ENCODE peak calls at places on chromosomes 11 and 22, in ten cellular contexts. M is trophoblast cell; F is vagina; S is effector memory CD4-positive, alpha-beta T cell; U is dorsolateral prefrontal cortex; Y is BE2C; L is endodermal cell; O is PC-9; X is BJ; H is CD4-positive, CD25-positive, alpha-beta regulatory T cell. N is an unnamed sample.

GRCh38 chr22:24521791-24522245 is 26.7 kb downstream of the UPB1 start:
- DNase-seq in U (no peak), Y (peak; percentile 68), H (peak; percentile 68), X (no peak), O (peak; percentile 83), S (no peak), F (no peak), M (peak; percentile 63), L (peak; percentile 92), N (peak; percentile 47)

GRCh38 chr11:133825666-133826065 is 19.6 kb downstream of the SPATA19 start:
- DNase-seq in S (no peak), F (peak; percentile 52), M (no peak), O (no peak), Y (no peak), H (no peak), X (no peak), L (no peak), U (no peak), N (no peak)

GRCh38 chr11:8800498-8801110 is 110.4 kb upstream of the AKIP1 start:
- DNase-seq in H (no peak), X (no peak), S (no peak), M (no peak), Y (no peak), O (no peak), L (peak; percentile 74), F (no peak), U (no peak), N (no peak)

GRCh38 chr11:17939542-17939941 is 73.3 kb downstream of the SERGEF start:
- DNase-seq in X (no peak), O (no peak), S (no peak), Y (no peak), L (no peak), U (no peak), F (no peak), H (no peak), M (no peak), N (no peak)

GRCh38 chr11:36030707-36031365 is 87.0 kb downstream of the LDLRAD3 start:
- DNase-seq in M (peak; percentile 37), L (no peak), S (no peak), F (no peak), X (peak; percentile 45), O (no peak), H (no peak), U (no peak), Y (peak; percentile 33), N (no peak)

GRCh38 chr11:90222152-90222458 is 744 bp downstream of the CHORDC1 start:
- DNase-seq in U (no peak), O (no peak), L (no peak), H (no peak), F (no peak), S (no peak), Y (no peak), M (no peak), X (no peak), N (no peak)

GRCh38 chr11:124716596-124716995 is 23.1 kb upstream of the NRGN start:
- DNase-seq in L (no peak), M (peak; percentile 52), F (no peak), U (no peak), S (no peak), X (no peak), H (no peak), O (no peak), Y (no peak), N (no peak)

GRCh38 chr11:130523166-130523565 is 74.7 kb downstream of the ADAMTS15 start:
- DNase-seq in F (no peak), Y (no peak), L (no peak), M (no peak), S (no peak), H (no peak), O (peak; percentile 6), U (no peak), X (no peak), N (no peak)

GRCh38 chr11:78295991-78296930 is 107.5 kb downstream of the USP35 start:
- DNase-seq in L (no peak), S (no peak), O (no peak), M (peak; percentile 95), H (no peak), U (no peak), Y (no peak), X (no peak), F (no peak), N (no peak)

GRCh38 chr11:121393855-121394254 is 58.3 kb upstream of the SORL1 start:
- DNase-seq in O (no peak), H (no peak), U (no peak), M (no peak), F (no peak), L (no peak), X (no peak), S (no peak), Y (no peak), N (no peak)

DNA sequence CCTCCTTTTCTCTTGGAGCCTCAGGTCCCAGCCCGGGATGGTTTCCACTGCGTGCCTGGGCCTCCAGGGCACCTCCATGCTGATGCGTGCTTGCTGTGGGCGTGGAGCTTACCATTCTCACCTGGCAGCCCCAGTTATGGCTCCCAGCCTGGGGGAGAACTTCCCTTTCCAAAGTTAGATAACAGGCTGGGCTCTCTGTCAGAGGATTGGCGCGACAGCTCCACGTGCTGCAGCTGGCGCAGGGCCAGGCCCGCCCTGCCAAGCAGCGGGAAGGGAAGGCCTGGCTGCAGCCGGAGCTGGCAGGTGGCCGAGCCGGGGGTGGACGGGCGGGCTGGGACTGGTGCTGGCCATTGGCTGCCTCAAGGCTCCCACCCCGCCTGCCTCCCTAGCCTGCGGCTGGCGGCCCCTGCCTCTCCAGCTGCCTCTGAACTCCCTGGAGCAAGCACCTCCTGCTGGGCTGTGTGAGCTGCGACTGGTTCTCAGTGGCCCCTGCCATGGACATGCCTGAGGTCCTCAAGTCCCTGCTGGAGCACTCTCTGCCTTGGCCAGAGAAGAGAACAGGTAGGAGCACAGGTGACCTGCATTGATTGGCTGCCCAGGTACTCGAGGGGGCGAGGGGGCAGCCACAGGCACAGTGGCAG is 14.6 kb upstream of the TEF start:
- DNase-seq in U (peak; percentile 98), H (no peak), L (peak; percentile 83), X (peak; percentile 71), O (peak; percentile 85), M (peak; percentile 98), S (no peak), F (peak; percentile 96), Y (peak; percentile 99), N (peak; percentile 80)
- H3K4me3 ChIP-seq in U (peak overlapping the region; percentile 78), H (no peak overlapping the region), L (no peak overlapping the region), X (peak overlapping the region; percentile 19), O (no peak overlapping the region), M (no peak overlapping the region), S (no peak overlapping the region), F (peak overlapping the region; percentile 48), Y (peak overlapping the region; percentile 59), N (no peak overlapping the region)

GRCh38 chr22:49094151-49094550 is 733.5 kb downstream of the BRD1 start:
- DNase-seq in S (no peak), F (no peak), U (no peak), H (no peak), X (no peak), L (no peak), Y (no peak), M (no peak), O (no peak), N (no peak)
- H3K27me3 ChIP-seq in S (no peaks in the 10 kb centered on the region), F (no peaks in the 10 kb centered on the region), U (no peaks in the 10 kb centered on the region), H (no peaks in the 10 kb centered on the region), X (no peaks in the 10 kb centered on the region), L (no peaks in the 10 kb centered on the region), Y (no peaks in the 10 kb centered on the region), M (no peaks in the 10 kb centered on the region), O (peaks cover 92% of the 10 kb centered on the region), N (no peaks in the 10 kb centered on the region)

DNA sequence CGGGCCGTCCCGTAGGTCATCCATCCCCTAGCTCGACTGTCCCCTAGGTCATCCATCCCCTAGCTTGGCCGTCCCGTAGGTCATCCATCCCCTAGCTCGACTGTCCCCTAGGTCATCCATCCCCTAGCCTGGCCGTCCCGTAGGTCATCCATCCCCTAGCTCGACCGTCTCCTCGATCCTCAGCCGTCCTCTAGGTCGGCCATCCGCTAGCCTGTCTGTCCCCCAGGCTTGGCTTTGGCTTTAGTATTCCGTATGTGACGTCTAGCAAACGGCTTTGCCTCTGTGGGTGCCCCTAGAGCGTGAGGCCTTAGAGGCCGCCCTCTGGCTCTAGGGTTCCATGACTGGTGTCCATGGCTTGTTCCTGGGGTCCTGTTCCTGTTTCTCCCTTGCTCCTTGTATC is 40.6 kb upstream of the BID start:
- DNase-seq in L (no peak), S (no peak), H (no peak), O (no peak), X (no peak), M (no peak), F (no peak), U (no peak), Y (no peak), N (no peak)
- H3K4me3 ChIP-seq in L (no peak overlapping the region), S (no peak overlapping the region), H (no peak overlapping the region), O (no peak overlapping the region), X (no peak overlapping the region), M (no peak overlapping the region), F (no peak overlapping the region), U (no peak overlapping the region), Y (no peak overlapping the region), N (no peak overlapping the region)

GRCh38 chr22:22824340-22825212 is 63.0 kb upstream of the IGLL5 start:
- DNase-seq in H (no peak), X (no peak), L (no peak), S (no peak), M (no peak), Y (no peak), U (no peak), F (no peak), O (no peak), N (no peak)
- H3K27me3 ChIP-seq in H (no peaks in the 10 kb centered on the region), X (peaks cover 2% of the 10 kb centered on the region), L (peaks cover 7% of the 10 kb centered on the region), S (no peaks in the 10 kb centered on the region), M (no peaks in the 10 kb centered on the region), Y (peaks cover 23% of the 10 kb centered on the region), U (peaks cover 6% of the 10 kb centered on the region), F (no peaks in the 10 kb centered on the region), O (peaks cover 59% of the 10 kb centered on the region), N (no peaks in the 10 kb centered on the region)

DNA sequence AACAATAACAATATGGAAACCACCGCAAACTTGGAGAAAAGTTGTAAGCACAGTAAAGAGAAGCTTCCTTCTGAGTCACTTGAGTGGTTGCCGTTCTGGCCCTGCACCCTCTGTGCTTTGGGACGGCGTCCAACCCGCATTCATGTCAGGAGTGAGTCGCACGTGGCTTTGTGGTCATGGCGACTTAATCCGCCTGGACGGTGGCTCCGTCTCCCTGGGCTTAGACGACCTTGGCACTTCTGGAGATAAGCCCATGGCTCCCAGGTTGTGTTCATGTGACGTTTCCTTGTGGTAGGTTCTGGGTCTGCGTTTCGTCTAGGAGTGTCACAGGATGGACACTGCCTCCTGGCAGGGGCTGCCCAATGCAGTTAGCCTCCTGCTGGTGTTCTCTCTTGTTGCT is 40.5 kb downstream of the TPCN2 start:
- DNase-seq in X (peak; percentile 47), M (no peak), U (no peak), L (no peak), H (no peak), O (peak; percentile 59), Y (no peak), F (no peak), S (no peak), N (no peak)
- H3K4me3 ChIP-seq in X (no peak overlapping the region), M (no peak overlapping the region), U (no peak overlapping the region), L (no peak overlapping the region), H (no peak overlapping the region), O (no peak overlapping the region), Y (no peak overlapping the region), F (no peak overlapping the region), S (no peak overlapping the region), N (no peak overlapping the region)

GRCh38 chr22:49348631-49349030 is 479.0 kb downstream of the BRD1 start:
- DNase-seq in U (no peak), L (peak; percentile 28), H (no peak), Y (no peak), O (no peak), S (no peak), F (no peak), X (no peak), M (no peak), N (no peak)
- H3K27me3 ChIP-seq in U (no peaks in the 10 kb centered on the region), L (no peaks in the 10 kb centered on the region), H (no peaks in the 10 kb centered on the region), Y (no peaks in the 10 kb centered on the region), O (peaks cover 100% of the 10 kb centered on the region), S (no peaks in the 10 kb centered on the region), F (no peaks in the 10 kb centered on the region), X (no peaks in the 10 kb centered on the region), M (no peaks in the 10 kb centered on the region), N (no peaks in the 10 kb centered on the region)

GRCh38 chr11:118045191-118045590 is 31.7 kb upstream of the TMPRSS4 start:
- DNase-seq in M (no peak), H (no peak), L (no peak), S (no peak), Y (no peak), X (no peak), U (no peak), F (no peak), O (no peak), N (no peak)
- H3K4me3 ChIP-seq in M (no peak overlapping the region), H (peak overlapping the region; percentile 42), L (no peak overlapping the region), S (no peak overlapping the region), Y (no peak overlapping the region), X (no peak overlapping the region), U (no peak overlapping the region), F (no peak overlapping the region), O (no peak overlapping the region), N (no peak overlapping the region)

N was measured in kidney epithelial cell.